ENCODE peak calls at places on chromosome 4, in eight cellular contexts. T, V, R, X, W, J, M and L are unnamed samples.

GRCh38 chr4:17111436-17111835 is 213.0 kb upstream of the LDB2 start:
- DNase-seq in T (no peak), X (no peak), R (no peak), W (no peak), V (no peak), J (no peak), M (no peak), L (no peak)

GRCh38 chr4:89506866-89507494 is 199.4 kb upstream of the GPRIN3 start:
- DNase-seq in W (no peak), M (no peak), X (no peak), V (no peak), T (no peak), J (no peak), R (no peak), L (no peak)

GRCh38 chr4:133624744-133625143 is 475.6 kb downstream of the PCDH10 start:
- DNase-seq in W (no peak), M (no peak), V (peak; percentile 65), X (no peak), R (no peak), T (no peak), J (no peak), L (no peak)

GRCh38 chr4:40409835-40410234 is 74.7 kb downstream of the CHRNA9 start:
- DNase-seq in M (no peak), R (no peak), V (no peak), X (no peak), J (no peak), W (no peak), T (no peak), L (no peak)

GRCh38 chr4:145484240-145484846 is 2.7 kb downstream of the SMAD1 start:
- DNase-seq in T (no peak), W (no peak), X (no peak), M (no peak), R (no peak), V (no peak), J (no peak), L (no peak)

GRCh38 chr4:42360158-42360557 is 37.1 kb upstream of the SHISA3 start:
- DNase-seq in V (no peak), R (no peak), X (no peak), J (no peak), W (no peak), T (no peak), M (no peak), L (no peak)

GRCh38 chr4:185865901-185866328 is 53.9 kb upstream of the SORBS2 start:
- DNase-seq in V (no peak), T (no peak), W (no peak), M (no peak), X (peak; percentile 26), J (no peak), R (peak; percentile 58), L (no peak)

GRCh38 chr4:7323461-7323871 is 111.3 kb downstream of the PSAPL1 start:
- DNase-seq in R (peak; percentile 24), J (no peak), M (no peak), V (no peak), W (no peak), X (peak; percentile 2), T (no peak), L (no peak)

GRCh38 chr4:151674804-151675290 is 86.0 kb downstream of the GATB start:
- DNase-seq in R (no peak), V (peak; percentile 88), T (no peak), J (no peak), W (peak; percentile 69), M (no peak), X (no peak), L (peak; percentile 72)

GRCh38 chr4:243407-243806 is 61.9 kb downstream of the ZNF732 start:
- DNase-seq in R (no peak), T (no peak), J (no peak), W (no peak), V (no peak), X (no peak), M (no peak), L (no peak)

GRCh38 chr4:74041418-74041817 is 2.9 kb upstream of the CXCL3 start:
- DNase-seq in V (no peak), R (no peak), W (no peak), J (no peak), T (no peak), X (no peak), M (no peak), L (no peak)

GRCh38 chr4:74039065-74039763 is 725 bp upstream of the CXCL3 start:
- DNase-seq in W (no peak), V (peak; percentile 44), X (no peak), M (no peak), T (no peak), R (no peak), J (no peak), L (no peak)

GRCh38 chr4:74033721-74034120 is 4.8 kb downstream of the CXCL3 start:
- DNase-seq in M (no peak), X (no peak), V (no peak), R (no peak), J (no peak), W (no peak), T (no peak), L (no peak)

GRCh38 chr4:74038161-74039064 is at the start of gene CXCL3:
- DNase-seq in J (peak; percentile 56), W (peak; percentile 67), V (peak; percentile 89), T (peak; percentile 84), R (peak; percentile 86), M (peak; percentile 11), X (peak; percentile 78), L (peak; percentile 80)

GRCh38 chr4:74037076-74037475 is 1.4 kb downstream of the CXCL3 start:
- DNase-seq in R (no peak), T (no peak), J (no peak), V (peak; percentile 52), X (no peak), W (no peak), M (no peak), L (no peak)
- H3K4me3 ChIP-seq in R (no peak overlapping the region), T (no peak overlapping the region), J (no peak overlapping the region), V (no peak overlapping the region), X (no peak overlapping the region), W (no peak overlapping the region), M (no peak overlapping the region), L (peak overlapping the region; percentile 98)

DNA sequence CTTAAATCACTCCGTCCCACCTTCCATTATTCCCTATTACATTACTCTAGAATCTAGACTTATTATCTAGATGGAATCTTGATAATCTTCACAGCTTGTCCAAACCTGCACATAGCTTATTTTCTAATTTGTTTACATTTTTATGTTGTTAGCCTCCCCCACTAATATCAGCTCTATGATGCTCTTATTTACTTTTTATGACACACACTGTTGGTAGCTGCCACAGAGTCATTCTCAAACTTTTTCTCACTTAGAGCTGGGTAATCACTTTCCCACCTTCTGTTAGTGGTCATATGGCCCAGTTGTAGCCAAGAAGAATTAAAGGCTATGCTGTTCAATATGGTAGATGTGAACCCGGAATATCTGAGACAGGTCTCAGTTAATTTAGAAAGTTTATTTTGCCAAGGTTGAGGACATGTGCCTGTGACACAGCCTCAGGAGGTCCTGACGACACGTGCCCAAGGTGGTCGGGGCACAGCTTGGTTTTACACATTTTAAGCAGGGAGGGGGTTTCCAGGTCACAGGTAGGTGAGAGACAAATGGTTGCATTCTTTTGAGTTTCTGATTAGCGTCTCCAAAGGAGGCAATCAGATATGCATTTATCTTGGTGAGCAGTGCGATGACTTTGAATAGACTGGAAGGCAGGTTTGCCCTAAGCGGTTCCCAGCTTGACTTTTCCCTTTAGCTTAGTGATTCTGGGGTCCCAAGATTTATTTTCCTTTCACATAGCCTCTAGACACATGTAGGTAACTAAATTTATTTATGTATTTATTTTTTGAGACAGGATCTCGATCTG is 7.0 kb upstream of the ADGRA3 start:
- DNase-seq in W (no peak), J (no peak), T (no peak), R (no peak), M (no peak), X (no peak), V (peak; percentile 70), L (no peak)
- H3K27ac ChIP-seq in W (no peak overlapping the region), J (no peak overlapping the region), T (no peak overlapping the region), R (no peak overlapping the region), M (no peak overlapping the region), X (no peak overlapping the region), V (no peak overlapping the region), L (no peak overlapping the region)

GRCh38 chr4:153789741-153790651 is 1.1 kb upstream of the SFRP2 start:
- DNase-seq in R (no peak), W (no peak), J (peak; percentile 75), V (peak; percentile 96), X (no peak), T (no peak), M (no peak), L (no peak)
- H3K27me3 ChIP-seq in R (peaks cover 33% of the 10 kb centered on the region), W (no peaks in the 10 kb centered on the region), J (no peaks in the 10 kb centered on the region), V (peaks cover 79% of the 10 kb centered on the region), X (peaks cover 99% of the 10 kb centered on the region), T (peaks cover 80% of the 10 kb centered on the region), M (peaks cover 71% of the 10 kb centered on the region), L (no peaks in the 10 kb centered on the region)

GRCh38 chr4:122384245-122384644 is 5.4 kb downstream of the ADAD1 start:
- DNase-seq in W (no peak), J (no peak), M (no peak), X (no peak), T (no peak), R (no peak), V (no peak), L (no peak)
- H3K4me3 ChIP-seq in W (no peak overlapping the region), J (no peak overlapping the region), M (no peak overlapping the region), X (no peak overlapping the region), T (no peak overlapping the region), R (no peak overlapping the region), V (no peak overlapping the region), L (no peak overlapping the region)

DNA sequence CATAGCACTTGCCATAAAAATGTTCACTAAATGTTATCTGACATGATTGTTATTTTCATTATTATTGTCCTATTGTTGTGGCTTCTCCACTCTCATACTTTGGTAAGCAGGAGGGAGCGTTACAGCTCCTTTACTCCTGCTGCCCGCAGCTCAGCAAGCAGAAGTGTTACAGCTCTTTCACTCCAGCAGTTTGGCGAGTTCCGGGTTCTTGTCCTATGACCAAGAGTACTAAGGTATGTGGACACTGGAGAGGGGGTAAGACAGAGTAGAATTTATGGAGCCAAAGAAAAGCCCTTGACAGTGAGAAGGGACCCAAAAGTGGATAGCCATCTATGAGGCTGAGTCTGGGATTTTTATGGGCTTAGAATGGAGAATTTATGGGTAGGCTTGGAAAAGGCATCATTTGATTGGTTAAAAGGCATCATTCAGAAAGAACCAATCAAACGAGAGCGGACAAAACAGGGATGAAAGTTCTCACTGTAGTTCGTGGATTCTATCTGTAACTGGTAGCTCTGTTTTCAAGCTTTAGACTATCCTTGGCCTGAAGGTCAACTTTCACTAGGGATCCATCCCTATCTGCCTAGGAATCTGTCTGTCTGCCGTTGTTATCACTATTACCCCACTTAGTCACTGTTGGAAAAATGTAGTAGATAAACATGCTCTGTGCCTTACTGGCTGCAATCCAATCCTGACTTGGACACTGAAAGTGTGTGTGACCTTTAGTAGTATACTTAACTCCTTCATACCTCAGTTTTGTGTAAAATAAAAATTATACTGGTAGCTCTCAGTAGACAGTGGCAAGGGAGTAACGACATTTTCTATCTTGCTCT is 545.6 kb upstream of the LCORL start:
- DNase-seq in X (no peak), W (no peak), R (no peak), T (no peak), M (no peak), J (no peak), V (no peak), L (no peak)
- H3K27ac ChIP-seq in X (no peak overlapping the region), W (no peak overlapping the region), R (no peak overlapping the region), T (no peak overlapping the region), M (no peak overlapping the region), J (no peak overlapping the region), V (no peak overlapping the region), L (no peak overlapping the region)